ENCODE peak calls at places on chromosome 2, in six cellular contexts. U is stomach, Y is tibial nerve, I is A549, B is K562, E is upper lobe of left lung. W is an unnamed sample.
A peak's percentile ranks its signal among the peaks of the same experiment; 100 is the strongest.

GRCh38 chr2:5187283-5187682 is 504.9 kb upstream of the SOX11 start:
- DNase-seq in I (no peak), E (no peak), U (no peak), B (no peak), Y (no peak), W (no peak)

GRCh38 chr2:227536445-227536844 is 62.2 kb upstream of the SCYGR2 start:
- DNase-seq in E (no peak), U (no peak), I (peak; percentile 36), Y (no peak), B (no peak), W (no peak)

GRCh38 chr2:64987963-64988419 is 1.2 kb upstream of the SLC1A4 start:
- DNase-seq in E (no peak), B (no peak), U (no peak), Y (no peak), I (no peak), W (no peak)

GRCh38 chr2:221156335-221156734 is 415.8 kb downstream of the EPHA4 start:
- DNase-seq in Y (no peak), E (no peak), U (no peak), I (no peak), B (no peak), W (no peak)

GRCh38 chr2:109126501-109126860 is 2.5 kb upstream of the SH3RF3 start:
- DNase-seq in Y (no peak), B (no peak), I (no peak), U (no peak), E (no peak), W (no peak)

GRCh38 chr2:133484106-133484505 is 84.2 kb downstream of the NCKAP5 start:
- DNase-seq in B (no peak), E (no peak), U (no peak), Y (no peak), I (no peak), W (no peak)

GRCh38 chr2:105873721-105874120 is 129.0 kb downstream of the NCK2 start:
- DNase-seq in I (peak; percentile 10), B (peak; percentile 61), U (no peak), E (no peak), Y (no peak), W (no peak)

GRCh38 chr2:155696561-155696960 is 636.0 kb downstream of the NR4A2 start:
- DNase-seq in Y (no peak), B (no peak), U (no peak), I (no peak), E (no peak), W (no peak)

GRCh38 chr2:234451852-234452625 is 44.8 kb downstream of the ARL4C start:
- DNase-seq in E (no peak), I (peak; percentile 63), Y (no peak), B (no peak), U (no peak), W (no peak)

GRCh38 chr2:237967463-237967871 is 653 bp downstream of the UBE2F start:
- DNase-seq in I (no peak), E (no peak), B (peak; percentile 36), Y (no peak), U (peak; percentile 30), W (peak; percentile 27)

GRCh38 chr2:30465171-30465545 is 18.1 kb downstream of the LCLAT1 start:
- DNase-seq in I (no peak), B (no peak), U (no peak), Y (no peak), E (no peak), W (no peak)

GRCh38 chr2:129906861-129907235 is 72.6 kb upstream of the RAB6C start:
- DNase-seq in E (peak; percentile 44), I (no peak), B (no peak), U (peak; percentile 19), Y (no peak), W (no peak)

GRCh38 chr2:128551435-128551834 is 232.8 kb upstream of the HS6ST1 start:
- DNase-seq in Y (no peak), E (no peak), U (peak; percentile 11), B (no peak), I (no peak), W (no peak)

GRCh38 chr2:74391209-74391579 is 11.1 kb upstream of the DCTN1 start:
- DNase-seq in B (peak; percentile 55), E (no peak), I (no peak), Y (no peak), U (no peak), W (no peak)

GRCh38 chr2:121185111-121185510 is 99.9 kb downstream of the TFCP2L1 start:
- DNase-seq in B (no peak), Y (no peak), U (peak; percentile 8), E (no peak), I (no peak), W (no peak)

GRCh38 chr2:121187351-121187921 is 97.6 kb downstream of the TFCP2L1 start:
- DNase-seq in B (no peak), U (peak; percentile 21), I (no peak), Y (no peak), E (no peak), W (no peak)

GRCh38 chr2:121187922-121188411 is 97.0 kb downstream of the TFCP2L1 start:
- DNase-seq in E (no peak), Y (no peak), I (no peak), U (peak; percentile 16), B (no peak), W (no peak)

GRCh38 chr2:121185571-121186074 is 99.4 kb downstream of the TFCP2L1 start:
- DNase-seq in I (no peak), Y (no peak), B (no peak), E (no peak), U (peak; percentile 29), W (no peak)

GRCh38 chr2:121186261-121186660 is 98.7 kb downstream of the TFCP2L1 start:
- DNase-seq in E (no peak), U (peak; percentile 21), Y (no peak), I (no peak), B (no peak), W (no peak)
- H3K27ac ChIP-seq in E (no peak overlapping the region), U (no peak overlapping the region), Y (no peak overlapping the region), I (peak overlapping the region; percentile 8), B (no peak overlapping the region), W (no peak overlapping the region)

DNA sequence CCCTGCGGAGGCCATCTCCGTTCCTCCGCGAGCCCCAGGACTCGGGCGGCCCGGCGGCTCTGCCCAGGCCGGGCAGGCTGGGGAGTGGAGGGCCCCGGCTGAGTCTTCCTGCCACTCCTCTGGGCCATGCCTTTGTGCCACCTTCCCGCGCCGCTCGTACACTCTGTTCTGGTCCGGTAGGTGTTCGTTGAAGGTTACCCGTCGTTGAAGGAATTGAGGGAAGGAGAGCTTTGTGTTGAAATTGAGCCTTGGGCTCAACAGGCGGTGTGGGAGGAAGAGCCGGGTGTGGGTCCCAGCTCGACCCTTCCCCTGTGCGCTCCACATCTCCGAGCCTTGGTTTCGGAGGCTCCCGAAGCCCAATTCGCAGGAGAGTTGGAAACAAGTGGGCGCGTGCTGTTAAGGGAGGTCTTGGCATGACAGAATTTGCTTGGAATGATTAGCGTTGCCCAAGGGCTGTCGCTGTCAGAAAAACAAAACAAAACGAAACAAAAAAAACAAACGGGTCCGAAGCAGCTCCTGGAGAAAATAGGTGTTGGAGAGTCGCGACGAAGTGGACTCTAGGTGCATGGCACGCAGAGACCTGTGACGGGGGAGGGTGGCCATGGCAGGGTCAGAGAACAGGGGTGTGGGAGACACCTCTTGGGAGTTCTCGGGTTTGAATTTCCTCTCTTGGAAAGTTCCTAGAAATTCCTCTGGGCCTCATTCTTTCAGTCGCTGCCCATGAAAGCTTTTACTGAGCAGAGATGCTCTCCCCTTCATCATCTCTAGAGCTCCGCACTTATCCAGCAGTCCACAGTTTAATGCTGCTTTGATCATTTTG is 1.2 kb upstream of the MZT2A start:
- DNase-seq in Y (no peak), I (no peak), E (no peak), U (no peak), B (no peak), W (no peak)
- TF ChIP-seq POLR2A in Y (no peak), I (no peak), E (no peak), U (no peak), B (no peak), W (no peak)

GRCh38 chr2:177392373-177393246 is at the start of gene AGPS:
- DNase-seq in U (peak; percentile 77), B (peak; percentile 83), E (peak; percentile 97), I (peak; percentile 80), Y (peak; percentile 37), W (peak; percentile 86)
- TF ChIP-seq EP300 in U (no peak), B (no peak), E (no peak), I (no peak), Y (no peak), W (no peak)

DNA sequence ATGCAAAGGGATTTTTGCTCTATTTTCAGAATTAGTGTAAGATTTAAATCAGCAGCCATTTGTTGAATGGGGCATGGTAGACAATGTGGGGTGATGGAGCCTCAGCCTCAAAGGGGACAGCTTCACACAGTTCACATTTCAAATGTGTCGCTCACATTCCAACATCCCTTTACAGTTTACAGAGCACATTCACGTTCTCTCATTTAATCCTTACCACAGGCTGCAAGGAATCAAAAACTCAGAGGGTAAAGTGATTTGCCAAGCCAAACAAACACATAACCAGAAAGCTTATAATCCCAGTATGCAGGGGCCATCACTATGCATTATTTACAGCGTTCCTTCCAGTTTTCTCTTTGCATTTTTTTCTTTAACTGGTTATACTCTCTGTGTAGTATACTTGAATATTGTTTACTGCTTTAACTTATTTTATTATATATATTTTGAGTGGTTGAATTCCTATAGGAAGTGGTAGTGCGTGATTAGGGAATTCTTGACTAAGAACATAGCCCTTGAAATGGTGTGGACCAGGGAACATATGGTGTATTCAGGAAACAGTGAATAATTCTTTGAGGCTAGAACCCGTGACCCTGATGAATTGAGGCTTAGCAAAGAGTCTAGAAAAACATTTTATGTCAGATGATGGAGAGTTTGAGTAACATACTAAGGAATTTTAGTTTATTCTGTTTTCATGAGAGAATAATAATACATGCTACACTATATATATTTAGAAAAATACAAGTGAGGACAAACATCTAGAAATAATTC is 18.1 kb upstream of the TAF1B start:
- DNase-seq in U (no peak), I (no peak), E (no peak), B (no peak), Y (no peak), W (no peak)
- H3K27ac ChIP-seq in U (no peak overlapping the region), I (no peak overlapping the region), E (no peak overlapping the region), B (no peak overlapping the region), Y (no peak overlapping the region), W (no peak overlapping the region)

GRCh38 chr2:96760986-96761832 is 507 bp downstream of the CNNM4 start:
- DNase-seq in I (peak; percentile 42), B (peak; percentile 44), Y (no peak), E (peak; percentile 89), U (peak; percentile 43), W (peak; percentile 54)
- TF ChIP-seq POLR2A in I (no peak), B (no peak), Y (no peak), E (no peak), U (no peak), W (peak; percentile 20)

GRCh38 chr2:197828464-197829135 is 24.2 kb downstream of the PLCL1 start:
- DNase-seq in E (no peak), I (no peak), Y (no peak), B (no peak), U (no peak), W (no peak)
- TF ChIP-seq EP300 in E (no peak), I (no peak), Y (no peak), B (no peak), U (no peak), W (no peak)

DNA sequence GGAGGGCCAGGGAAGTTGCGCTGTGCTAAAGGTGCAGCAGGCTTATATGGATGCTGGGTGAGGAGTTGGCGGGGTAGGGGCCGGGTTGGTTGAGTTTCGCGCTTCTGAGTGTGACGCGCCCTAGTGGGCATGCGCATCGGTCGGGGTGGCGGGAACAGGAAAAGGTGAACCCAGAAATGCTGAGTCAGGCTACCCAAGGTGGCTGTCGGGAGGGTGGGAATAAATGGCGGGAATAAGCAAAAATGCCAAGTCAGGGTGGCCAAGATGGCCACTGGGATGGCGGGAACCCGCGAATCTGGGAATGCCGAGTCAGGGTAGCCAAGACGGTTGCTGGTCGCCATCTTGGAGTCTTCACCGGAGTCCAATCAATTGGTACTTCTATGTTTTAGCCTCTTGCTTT is 580.0 kb downstream of the SUCLG1 start:
- DNase-seq in Y (no peak), E (peak; percentile 49), I (no peak), B (no peak), U (no peak), W (no peak)
- H3K27ac ChIP-seq in Y (no peak overlapping the region), E (no peak overlapping the region), I (no peak overlapping the region), B (no peak overlapping the region), U (no peak overlapping the region), W (no peak overlapping the region)

W was measured in transverse colon.